ENCODE peak calls at places on chromosomes 5 and 9, in ten cellular contexts. L is transverse colon, D is HCT116, R is IMR-90, I is A549, F is uterus, C is stomach, W is heart left ventricle, V is sigmoid colon, A is endothelial cell of umbilical vein. J is an unnamed sample.

GRCh38 chr9:12516573-12516972 is 176.6 kb upstream of the TYRP1 start:
- DNase-seq in L (no peak), D (no peak), R (no peak), I (no peak), F (no peak), C (no peak), W (no peak), V (no peak), A (no peak), J (no peak)

GRCh38 chr5:65152131-65152530 is 329.6 kb downstream of the ADAMTS6 start:
- DNase-seq in L (peak; percentile 39), D (no peak), R (peak; percentile 51), I (peak; percentile 22), F (no peak), C (no peak), W (no peak), V (no peak), A (no peak), J (no peak)

GRCh38 chr9:2267171-2267740 is 252.1 kb downstream of the SMARCA2 start:
- DNase-seq in L (no peak), D (no peak), R (no peak), I (no peak), F (no peak), C (no peak), W (peak; percentile 42), V (no peak), A (no peak), J (no peak)

GRCh38 chr9:128818839-128819715 is 777 bp downstream of the ENDOG start:
- DNase-seq in L (peak; percentile 43), D (no peak), R (no peak), I (no peak), F (no peak), C (peak; percentile 50), W (peak; percentile 40), V (no peak), A (peak; percentile 29), J (peak; percentile 52)

GRCh38 chr9:29211681-29212589 is 1638.7 kb upstream of the C9orf72 start:
- DNase-seq in L (peak; percentile 22), D (no peak), R (no peak), I (peak; percentile 47), F (peak; percentile 45), C (peak; percentile 67), W (no peak), V (peak; percentile 59), A (peak; percentile 1), J (peak; percentile 42)

GRCh38 chr5:64625678-64626077 is 64.6 kb upstream of the SHISAL2B start:
- DNase-seq in L (no peak), D (no peak), R (peak; percentile 67), I (peak; percentile 7), F (no peak), C (no peak), W (no peak), V (no peak), A (no peak), J (no peak)

GRCh38 chr5:120326651-120327050 is 137.4 kb upstream of the PRR16 start:
- DNase-seq in L (no peak), D (no peak), R (peak; percentile 47), I (no peak), F (no peak), C (no peak), W (no peak), V (no peak), A (no peak), J (no peak)

GRCh38 chr5:125316913-125317545 is 570.6 kb upstream of the ZNF608 start:
- DNase-seq in L (no peak), D (no peak), R (no peak), I (peak; percentile 6), F (no peak), C (no peak), W (no peak), V (no peak), A (no peak), J (no peak)

GRCh38 chr5:33313150-33313549 is 127.6 kb upstream of the TARS1 start:
- DNase-seq in L (peak; percentile 68), D (peak; percentile 58), R (peak; percentile 90), I (peak; percentile 94), F (no peak), C (no peak), W (no peak), V (no peak), A (peak; percentile 60), J (no peak)

GRCh38 chr5:136042665-136043121 is 13.9 kb downstream of the TGFBI start:
- DNase-seq in L (no peak), D (no peak), R (no peak), I (no peak), F (no peak), C (no peak), W (no peak), V (no peak), A (peak; percentile 77), J (no peak)

GRCh38 chr9:113999256-114000062 is 78.6 kb downstream of the AMBP start:
- DNase-seq in L (no peak), D (no peak), R (no peak), I (no peak), F (peak; percentile 13), C (peak; percentile 14), W (peak; percentile 14), V (no peak), A (no peak), J (no peak)

DNA sequence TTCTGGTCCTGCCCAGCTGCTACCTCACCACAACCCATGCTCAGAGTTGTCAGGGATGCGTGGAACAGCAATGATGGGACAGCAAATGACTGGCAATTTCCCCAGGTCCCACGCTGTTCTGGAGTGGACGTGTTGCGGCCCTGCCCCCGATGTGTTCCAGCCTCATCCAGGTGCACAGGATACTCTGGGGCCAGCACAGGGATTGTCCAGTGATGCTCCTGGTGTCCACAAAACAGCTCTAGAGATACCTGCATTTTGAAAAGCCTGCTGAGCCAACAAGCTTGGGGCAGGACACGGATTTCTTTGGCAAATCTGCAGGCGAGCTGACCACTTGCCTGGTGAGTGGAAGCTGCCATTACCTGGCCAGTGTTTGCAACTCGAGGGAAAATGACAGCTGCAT is 88.7 kb downstream of the ANKRD33B start:
- DNase-seq in L (no peak), D (no peak), R (no peak), I (no peak), F (no peak), C (peak; percentile 11), W (no peak), V (peak; percentile 21), A (no peak), J (no peak)
- TF ChIP-seq POLR2A in L (no peak), D (no peak), R (no peak), I (no peak), F (no peak), C (no peak), W (no peak), V (no peak), A (no peak), J (no peak)

DNA sequence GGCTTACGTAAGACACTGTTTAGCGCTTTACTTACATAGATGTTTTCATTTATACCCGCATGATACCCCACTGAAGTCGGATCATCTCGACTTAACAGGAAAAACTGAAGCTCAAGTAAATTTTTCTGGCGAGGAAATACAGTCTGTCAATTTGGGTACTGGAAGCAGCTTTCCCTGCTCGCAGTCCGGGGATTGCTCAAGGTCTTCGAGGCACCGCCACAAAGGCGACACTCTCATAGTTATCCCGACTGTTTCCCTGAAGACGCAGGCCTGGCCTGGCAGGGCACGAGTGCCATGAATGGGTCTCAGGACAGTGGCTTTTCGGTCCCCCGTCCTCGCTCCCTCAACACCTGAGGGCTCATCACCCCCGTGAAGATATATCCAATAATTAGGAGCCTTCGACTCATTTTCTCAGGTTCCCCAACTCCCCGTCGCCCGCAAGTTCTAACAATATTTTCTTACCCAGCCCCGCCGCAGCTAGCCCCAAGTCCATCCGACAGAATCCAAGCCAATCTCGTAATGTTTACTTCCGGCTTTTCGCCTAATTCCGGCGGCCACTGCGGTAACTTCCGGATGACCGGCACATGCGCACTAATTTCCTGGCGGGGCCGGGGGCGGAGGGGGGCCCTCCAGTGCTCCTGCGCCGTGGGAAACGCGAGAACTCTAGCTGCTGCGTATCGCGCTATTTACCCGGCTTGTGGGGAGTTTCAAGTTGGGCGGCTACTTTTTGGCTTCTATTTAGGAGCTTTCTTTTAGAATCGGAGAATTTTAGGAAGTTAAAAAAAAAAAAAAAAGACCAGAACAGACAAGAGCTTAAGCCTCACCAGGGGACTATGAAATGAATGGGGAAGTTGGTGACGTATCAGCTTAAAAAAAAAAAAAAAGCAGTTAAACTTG is at the start of gene SLU7:
- DNase-seq in L (peak; percentile 96), D (peak; percentile 86), R (peak; percentile 95), I (peak; percentile 95), F (peak; percentile 96), C (peak; percentile 96), W (peak; percentile 95), V (peak; percentile 98), A (peak; percentile 98), J (peak; percentile 94)
- TF ChIP-seq POLR2A in L (peak; percentile 88), D (peak; percentile 72), R (peak; percentile 93), I (peak; percentile 52), F (peak; percentile 68), C (no peak), W (no peak), V (peak; percentile 38), A (no peak), J (peak; percentile 65)

DNA sequence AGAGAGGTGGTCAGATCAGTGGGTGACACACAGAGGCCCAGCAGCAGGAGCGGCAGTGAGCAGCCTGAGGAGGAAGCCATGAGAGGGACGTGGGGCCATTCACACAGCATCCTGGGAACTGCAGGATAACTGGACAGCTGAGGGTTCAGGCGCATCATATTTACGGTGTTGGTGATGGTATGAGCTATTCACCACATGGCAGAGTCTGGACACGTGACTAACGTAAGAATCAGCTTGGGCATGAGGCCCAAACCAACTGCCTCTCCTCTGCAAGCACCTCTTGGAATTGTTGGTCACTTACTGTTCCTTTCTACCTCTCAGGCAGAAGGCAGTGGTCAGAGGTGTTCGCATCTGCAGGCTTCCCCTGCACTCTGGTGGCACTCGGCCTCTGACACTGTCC is 141.1 kb downstream of the ENTREP1 start:
- DNase-seq in L (no peak), D (no peak), R (peak; percentile 84), I (no peak), F (no peak), C (no peak), W (no peak), V (no peak), A (no peak), J (no peak)
- TF ChIP-seq POLR2A in L (no peak), D (no peak), R (no peak), I (no peak), F (no peak), C (no peak), W (no peak), V (no peak), A (no peak), J (no peak)

GRCh38 chr9:137555179-137555578 is 3.5 kb downstream of the MRPL41 start:
- DNase-seq in L (no peak), D (no peak), R (no peak), I (no peak), F (no peak), C (no peak), W (no peak), V (no peak), A (no peak), J (no peak)
- TF ChIP-seq POLR2A in L (no peak), D (no peak), R (no peak), I (no peak), F (no peak), C (no peak), W (no peak), V (no peak), A (no peak), J (no peak)